ENCODE peak calls at places on chromosomes 4 and X, in nine cellular contexts. T is uterus; A is CD4-positive, CD25-positive, alpha-beta regulatory T cell; R is SJSA1; M is mesenchymal stem cell; V is mesendoderm; J is upper lobe of right lung; L is Karpas-422; D is body of pancreas. Z is an unnamed sample. For H3K4me1 and H3K36me3, the result is how much of the 10 kb centered on the place peaks cover.

GRCh38 chr4:177485528-177485927 is 43.3 kb upstream of the AGA start:
- DNase-seq in T (no peak), A (no peak), R (no peak), M (peak), V (no peak), J (no peak), L (no peak), D (no peak), Z (no peak)

GRCh38 chr4:121656269-121656641 is 40.5 kb downstream of the ANXA5 start:
- DNase-seq in T (peak), A (no peak), R (peak), M (peak), V (peak), J (no peak), L (peak), D (peak), Z (no peak)

GRCh38 chr4:26530094-26530493 is 39.8 kb upstream of the CCKAR start:
- DNase-seq in T (no peak), A (no peak), R (no peak), M (no peak), V (no peak), J (no peak), L (no peak), D (no peak), Z (no peak)

GRCh38 chrX:109475174-109475891 is 6.6 kb downstream of the GUCY2F start:
- DNase-seq in T (peak), A (no peak), R (peak), M (peak), V (peak), J (peak), L (no peak), D (peak), Z (no peak)

GRCh38 chrX:151736685-151737084 is 2.1 kb downstream of the CNGA2 start:
- DNase-seq in T (no peak), A (no peak), R (no peak), M (no peak), V (no peak), J (no peak), L (no peak), D (no peak), Z (no peak)

GRCh38 chr4:15396157-15396800 is 31.6 kb upstream of the C1QTNF7 start:
- DNase-seq in T (no peak), A (peak), R (no peak), M (peak), V (peak), J (no peak), L (peak), D (peak), Z (no peak)

GRCh38 chr4:74123065-74123728 is 24.2 kb upstream of the CXCL2 start:
- DNase-seq in T (no peak), A (no peak), R (peak), M (peak), V (no peak), J (no peak), L (no peak), D (peak), Z (no peak)

GRCh38 chrX:72461766-72462165 is 110.9 kb downstream of the HDAC8 start:
- DNase-seq in T (no peak), A (no peak), R (no peak), M (no peak), V (no peak), J (no peak), L (no peak), D (no peak), Z (no peak)

GRCh38 chr4:22170353-22170752 is 221.8 kb upstream of the KCNIP4 start:
- DNase-seq in T (no peak), A (no peak), R (no peak), M (peak), V (no peak), J (no peak), L (no peak), D (no peak), Z (no peak)

GRCh38 chrX:54044877-54045328 is 630 bp upstream of the PHF8 start:
- DNase-seq in T (no peak), A (no peak), R (no peak), M (no peak), V (no peak), J (no peak), L (no peak), D (no peak), Z (no peak)

GRCh38 chrX:54044126-54044876 is at the start of gene PHF8:
- DNase-seq in T (peak), A (peak), R (peak), M (peak), V (peak), J (peak), L (peak), D (peak), Z (peak)

GRCh38 chrX:54043084-54043483 is 1.2 kb downstream of the PHF8 start:
- DNase-seq in T (no peak), A (no peak), R (peak), M (peak), V (no peak), J (no peak), L (no peak), D (no peak), Z (no peak)

GRCh38 chrX:54043696-54044125 is 562 bp downstream of the PHF8 start:
- DNase-seq in T (peak), A (peak), R (no peak), M (peak), V (no peak), J (peak), L (peak), D (peak), Z (no peak)

GRCh38 chrX:54045563-54046228 is 1.4 kb upstream of the PHF8 start:
- DNase-seq in T (no peak), A (no peak), R (no peak), M (peak), V (no peak), J (no peak), L (no peak), D (no peak), Z (no peak)
- H3K27ac ChIP-seq in T (no peak), A (peak), R (no peak), M (no peak), V (no peak), J (no peak), L (no peak), D (no peak), Z (no peak)

GRCh38 chr4:6162885-6163284 is 37.5 kb downstream of the JAKMIP1 start:
- DNase-seq in T (no peak), A (no peak), R (no peak), M (no peak), V (no peak), J (no peak), L (no peak), D (no peak), Z (no peak)
- H3K4me1 ChIP-seq in T (under half), A (under half), R (under half), M (under half), V (under half), J (under half), L (under half), D (under half), Z (under half)

DNA sequence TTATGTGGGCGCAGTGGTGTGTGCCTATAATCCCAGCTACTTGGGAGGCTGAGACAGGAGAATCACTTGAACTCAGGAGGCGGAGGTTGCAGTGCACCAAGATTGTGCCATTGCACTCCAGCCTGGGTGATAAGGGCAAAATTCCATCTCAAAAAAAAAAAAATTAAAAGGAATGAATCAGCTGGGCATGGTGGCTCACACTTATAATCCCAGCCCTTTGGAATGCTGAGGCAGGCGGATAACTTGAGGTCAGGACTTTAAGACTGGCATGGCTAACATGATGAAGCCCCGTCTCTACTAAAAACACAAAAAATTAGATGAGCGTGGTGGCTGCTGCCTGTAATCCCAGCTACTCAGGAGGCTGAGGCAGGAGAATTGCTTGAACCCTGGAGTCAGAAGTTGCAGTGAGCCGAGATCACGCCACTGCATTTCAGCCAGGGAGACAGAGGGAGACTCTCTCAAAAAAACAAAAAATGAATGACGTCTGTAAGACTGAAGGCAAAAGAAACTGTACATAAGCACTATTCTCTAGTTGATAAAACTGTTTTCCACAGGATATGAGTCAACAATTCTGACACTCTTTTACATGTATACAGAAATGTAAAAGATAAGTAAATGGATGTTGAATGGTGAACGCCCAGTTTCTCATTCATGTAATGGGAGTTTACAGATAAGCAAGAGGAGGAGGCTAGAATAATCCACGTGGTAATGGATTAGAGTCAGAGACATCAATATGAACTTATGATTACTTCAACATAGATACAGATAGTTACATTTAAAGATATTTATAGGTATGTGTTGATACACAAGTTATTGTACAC is 22.2 kb downstream of the CENPC start:
- DNase-seq in T (no peak), A (no peak), R (peak), M (peak), V (no peak), J (no peak), L (no peak), D (no peak), Z (no peak)
- H3K36me3 ChIP-seq in T (under half), A (under half), R (under half), M (under half), V (under half), J (under half), L (half or more), D (under half), Z (under half)

DNA sequence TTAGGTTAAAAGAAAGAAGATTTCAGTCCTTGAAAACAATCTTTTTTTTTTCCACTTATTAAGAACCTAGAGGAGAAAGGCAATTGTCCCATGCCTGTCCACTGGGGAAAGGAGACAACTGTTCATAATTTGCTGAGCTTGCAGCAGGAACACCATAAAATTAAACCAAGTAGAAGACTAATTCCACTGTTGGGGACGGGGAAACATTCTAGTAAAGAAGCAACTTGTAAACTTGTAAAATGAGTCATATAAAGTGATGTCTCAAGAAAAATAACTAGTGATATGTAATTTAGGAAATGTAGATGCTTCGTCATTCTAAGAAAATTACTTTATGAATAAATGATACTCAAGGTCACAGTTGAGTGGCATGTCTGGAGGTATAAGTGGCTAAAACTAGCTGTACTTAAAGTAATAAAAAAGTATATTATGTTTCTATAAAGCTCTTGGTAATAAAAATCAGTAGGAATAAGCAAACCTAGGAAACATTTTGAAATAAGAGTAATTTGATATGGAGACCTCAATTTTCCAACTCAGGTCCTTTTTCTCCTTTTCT is 121.2 kb upstream of the MID1 start:
- DNase-seq in T (no peak), A (no peak), R (no peak), M (no peak), V (no peak), J (no peak), L (no peak), D (no peak), Z (no peak)
- H3K27ac ChIP-seq in T (no peak), A (no peak), R (no peak), M (no peak), V (no peak), J (no peak), L (no peak), D (no peak), Z (no peak)

DNA sequence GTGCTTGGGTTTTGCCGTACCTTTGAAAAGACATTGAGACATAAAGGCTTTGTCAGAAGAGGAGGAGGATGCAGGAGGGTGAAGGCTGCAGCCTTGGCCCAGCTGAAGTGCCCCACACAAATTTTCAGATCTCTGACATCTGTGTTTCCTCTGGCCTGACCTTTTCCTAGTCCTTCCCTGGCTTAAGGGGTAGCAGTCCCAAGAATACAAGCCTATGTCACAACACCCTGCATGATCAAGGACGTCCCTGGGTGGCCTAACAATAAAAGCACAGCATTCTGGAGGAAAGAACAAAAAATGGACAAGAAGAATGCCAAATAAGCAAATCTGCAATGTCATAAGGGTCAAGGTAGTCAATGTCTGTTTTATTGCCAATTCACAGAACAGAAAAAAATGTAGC is 80.8 kb upstream of the FAM9C start:
- DNase-seq in T (no peak), A (no peak), R (no peak), M (no peak), V (no peak), J (no peak), L (no peak), D (no peak), Z (no peak)
- H3K4me1 ChIP-seq in T (under half), A (under half), R (half or more), M (under half), V (under half), J (under half), L (under half), D (under half), Z (under half)

GRCh38 chr4:161604516-161605300 is 559.1 kb downstream of the FSTL5 start:
- DNase-seq in T (no peak), A (no peak), R (no peak), M (no peak), V (no peak), J (no peak), L (no peak), D (no peak), Z (no peak)
- H3K36me3 ChIP-seq in T (under half), A (under half), R (under half), M (under half), V (under half), J (under half), L (under half), D (under half), Z (under half)

GRCh38 chr4:56267558-56267957 is 119.7 kb downstream of the AASDH start:
- DNase-seq in T (no peak), A (no peak), R (no peak), M (no peak), V (no peak), J (no peak), L (no peak), D (no peak), Z (no peak)

GRCh38 chr4:56272003-56272402 is 115.3 kb downstream of the AASDH start:
- DNase-seq in T (no peak), A (no peak), R (no peak), M (no peak), V (no peak), J (no peak), L (no peak), D (no peak), Z (no peak)

GRCh38 chr4:56276547-56276946 is 110.7 kb downstream of the AASDH start:
- DNase-seq in T (no peak), A (no peak), R (no peak), M (no peak), V (no peak), J (no peak), L (no peak), D (no peak), Z (no peak)

GRCh38 chr4:56271121-56271520 is 116.2 kb downstream of the AASDH start:
- DNase-seq in T (no peak), A (no peak), R (no peak), M (no peak), V (no peak), J (no peak), L (no peak), D (no peak), Z (no peak)

GRCh38 chr4:56272946-56273728 is 114.2 kb downstream of the AASDH start:
- DNase-seq in T (no peak), A (no peak), R (no peak), M (no peak), V (no peak), J (no peak), L (no peak), D (no peak), Z (no peak)
- H3K27ac ChIP-seq in T (no peak), A (no peak), R (no peak), M (no peak), V (no peak), J (no peak), L (no peak), D (no peak), Z (no peak)

GRCh38 chr4:154958121-154958520 is 177.0 kb downstream of the RBM46 start:
- DNase-seq in T (no peak), A (no peak), R (no peak), M (no peak), V (no peak), J (no peak), L (no peak), D (no peak), Z (no peak)
- H3K4me1 ChIP-seq in T (under half), A (under half), R (under half), M (under half), V (under half), J (under half), L (under half), D (under half), Z (under half)

Z was measured in RWPE2.